ENCODE peak calls at places on chromosomes 16 and 17, in eight cellular contexts. X is fibroblast of villous mesenchyme, C is body of pancreas, R is ascending aorta, I is A549, P is GM13976, U is T47D, M is HEK293T. B is an unnamed sample.

GRCh38 chr17:66351053-66351452 is 48.6 kb downstream of the PRKCA start:
- DNase-seq in X (no peak), C (peak), R (no peak), I (no peak), P (no peak), U (no peak), M (no peak), B (peak)

GRCh38 chr17:58200024-58200633 is 7.6 kb downstream of the EPX start:
- DNase-seq in X (peak), C (peak), R (no peak), I (peak), P (peak), U (no peak), M (peak), B (peak)

GRCh38 chr17:17206913-17207368 is 808 bp upstream of the PLD6 start:
- DNase-seq in X (no peak), C (no peak), R (no peak), I (no peak), P (no peak), U (no peak), M (no peak), B (no peak)

GRCh38 chr17:17696075-17696474 is 14.8 kb downstream of the RAI1 start:
- DNase-seq in X (no peak), C (no peak), R (no peak), I (no peak), P (no peak), U (no peak), M (no peak), B (no peak)

GRCh38 chr16:22694887-22695382 is 119.0 kb upstream of the HS3ST2 start:
- DNase-seq in X (peak), C (no peak), R (peak), I (no peak), P (no peak), U (no peak), M (no peak), B (peak)

GRCh38 chr17:45270828-45271418 is 9.0 kb upstream of the SPATA32 start:
- DNase-seq in X (no peak), C (peak), R (no peak), I (no peak), P (no peak), U (no peak), M (peak), B (no peak)

GRCh38 chr16:48126801-48127644 is 28.8 kb downstream of the ABCC12 start:
- DNase-seq in X (peak), C (peak), R (no peak), I (peak), P (no peak), U (peak), M (no peak), B (no peak)

GRCh38 chr16:4523686-4524085 is 14.9 kb downstream of the CDIP1 start:
- DNase-seq in X (no peak), C (no peak), R (no peak), I (no peak), P (no peak), U (no peak), M (no peak), B (no peak)